ENCODE peak calls at places on chromosomes 7 and 10, in ten cellular contexts. One of them, this sample, is unnamed. For H3K36me3, the result is how much of the 10 kb centered on the place peaks cover.

GRCh38 chr10:122052702-122053101 is 63.7 kb downstream of the TACC2 start:
- DNase-seq in H1: no peak
- DNase-seq in breast epithelium: no peak
- DNase-seq in left lung: no peak
- DNase-seq in vagina: no peak
- DNase-seq in transverse colon: no peak
- DNase-seq in neural progenitor cell: no peak
- DNase-seq in CD8-positive, alpha-beta T cell: no peak
- DNase-seq in heart left ventricle: no peak
- DNase-seq in HCT116: no peak
- DNase-seq in this sample: no peak

GRCh38 chr7:45216622-45217165 is 59.1 kb downstream of the RAMP3 start:
- DNase-seq in vagina: peak
- DNase-seq in CD8-positive, alpha-beta T cell: no peak
- DNase-seq in transverse colon: no peak
- DNase-seq in heart left ventricle: no peak
- DNase-seq in HCT116: no peak
- DNase-seq in left lung: no peak
- DNase-seq in H1: no peak
- DNase-seq in neural progenitor cell: no peak
- DNase-seq in breast epithelium: no peak
- DNase-seq in this sample: no peak

GRCh38 chr7:26593405-26593804 is 271.0 kb downstream of the SKAP2 start:
- DNase-seq in transverse colon: no peak
- DNase-seq in vagina: no peak
- DNase-seq in H1: peak
- DNase-seq in left lung: no peak
- DNase-seq in neural progenitor cell: no peak
- DNase-seq in heart left ventricle: peak
- DNase-seq in breast epithelium: no peak
- DNase-seq in CD8-positive, alpha-beta T cell: no peak
- DNase-seq in HCT116: no peak
- DNase-seq in this sample: no peak

GRCh38 chr7:11298220-11298619 is 324.5 kb downstream of the PHF14 start:
- DNase-seq in H1: no peak
- DNase-seq in transverse colon: no peak
- DNase-seq in breast epithelium: no peak
- DNase-seq in HCT116: no peak
- DNase-seq in left lung: no peak
- DNase-seq in heart left ventricle: no peak
- DNase-seq in CD8-positive, alpha-beta T cell: no peak
- DNase-seq in vagina: no peak
- DNase-seq in neural progenitor cell: no peak
- DNase-seq in this sample: no peak

GRCh38 chr7:150978136-150978789 is at the start of gene KCNH2:
- DNase-seq in CD8-positive, alpha-beta T cell: no peak
- DNase-seq in H1: peak
- DNase-seq in heart left ventricle: peak
- DNase-seq in left lung: peak
- DNase-seq in neural progenitor cell: peak
- DNase-seq in HCT116: no peak
- DNase-seq in transverse colon: no peak
- DNase-seq in breast epithelium: no peak
- DNase-seq in vagina: no peak
- DNase-seq in this sample: no peak

GRCh38 chr7:149348758-149349369 is 86.9 kb downstream of the ZNF783 start:
- DNase-seq in vagina: no peak
- DNase-seq in heart left ventricle: no peak
- DNase-seq in transverse colon: no peak
- DNase-seq in H1: no peak
- DNase-seq in HCT116: no peak
- DNase-seq in CD8-positive, alpha-beta T cell: no peak
- DNase-seq in neural progenitor cell: no peak
- DNase-seq in left lung: no peak
- DNase-seq in breast epithelium: no peak
- DNase-seq in this sample: no peak

GRCh38 chr10:111475720-111476119 is 398.9 kb downstream of the ADRA2A start:
- DNase-seq in H1: no peak
- DNase-seq in transverse colon: no peak
- DNase-seq in CD8-positive, alpha-beta T cell: no peak
- DNase-seq in HCT116: no peak
- DNase-seq in breast epithelium: no peak
- DNase-seq in vagina: no peak
- DNase-seq in heart left ventricle: no peak
- DNase-seq in neural progenitor cell: no peak
- DNase-seq in left lung: no peak
- DNase-seq in this sample: no peak

GRCh38 chr7:140541176-140541512 is 61.8 kb upstream of the MKRN1 start:
- DNase-seq in HCT116: no peak
- DNase-seq in transverse colon: no peak
- DNase-seq in H1: no peak
- DNase-seq in left lung: no peak
- DNase-seq in CD8-positive, alpha-beta T cell: no peak
- DNase-seq in vagina: no peak
- DNase-seq in breast epithelium: no peak
- DNase-seq in neural progenitor cell: no peak
- DNase-seq in heart left ventricle: no peak
- DNase-seq in this sample: no peak

GRCh38 chr10:97407211-97407951 is 6.2 kb upstream of the RRP12 start:
- DNase-seq in breast epithelium: peak
- DNase-seq in vagina: no peak
- DNase-seq in CD8-positive, alpha-beta T cell: peak
- DNase-seq in heart left ventricle: peak
- DNase-seq in HCT116: peak
- DNase-seq in H1: peak
- DNase-seq in neural progenitor cell: peak
- DNase-seq in transverse colon: peak
- DNase-seq in left lung: peak
- DNase-seq in this sample: peak

GRCh38 chr7:151024435-151025056 is at the start of gene ATG9B:
- DNase-seq in breast epithelium: no peak
- DNase-seq in CD8-positive, alpha-beta T cell: no peak
- DNase-seq in transverse colon: no peak
- DNase-seq in vagina: no peak
- DNase-seq in left lung: no peak
- DNase-seq in HCT116: no peak
- DNase-seq in neural progenitor cell: no peak
- DNase-seq in H1: no peak
- DNase-seq in heart left ventricle: no peak
- DNase-seq in this sample: no peak

GRCh38 chr7:36653011-36653670 is 71.2 kb downstream of the AOAH start:
- DNase-seq in H1: no peak
- DNase-seq in transverse colon: no peak
- DNase-seq in HCT116: no peak
- DNase-seq in heart left ventricle: no peak
- DNase-seq in breast epithelium: no peak
- DNase-seq in CD8-positive, alpha-beta T cell: no peak
- DNase-seq in vagina: no peak
- DNase-seq in left lung: no peak
- DNase-seq in neural progenitor cell: no peak
- DNase-seq in this sample: no peak

GRCh38 chr10:61313460-61313859 is 139.7 kb downstream of the TMEM26 start:
- DNase-seq in left lung: no peak
- DNase-seq in breast epithelium: no peak
- DNase-seq in transverse colon: no peak
- DNase-seq in vagina: no peak
- DNase-seq in HCT116: no peak
- DNase-seq in heart left ventricle: no peak
- DNase-seq in H1: no peak
- DNase-seq in neural progenitor cell: no peak
- DNase-seq in CD8-positive, alpha-beta T cell: no peak
- DNase-seq in this sample: no peak

GRCh38 chr7:129494041-129494440 is 8.3 kb upstream of the SMKR1 start:
- DNase-seq in transverse colon: no peak
- DNase-seq in HCT116: no peak
- DNase-seq in CD8-positive, alpha-beta T cell: no peak
- DNase-seq in vagina: no peak
- DNase-seq in H1: no peak
- DNase-seq in heart left ventricle: no peak
- DNase-seq in breast epithelium: no peak
- DNase-seq in neural progenitor cell: no peak
- DNase-seq in left lung: no peak
- DNase-seq in this sample: no peak

GRCh38 chr10:37495415-37495814 is 362.0 kb downstream of the ZNF248 start:
- DNase-seq in H1: no peak
- DNase-seq in left lung: no peak
- DNase-seq in HCT116: no peak
- DNase-seq in heart left ventricle: no peak
- DNase-seq in CD8-positive, alpha-beta T cell: no peak
- DNase-seq in breast epithelium: no peak
- DNase-seq in neural progenitor cell: peak
- DNase-seq in transverse colon: no peak
- DNase-seq in vagina: no peak
- DNase-seq in this sample: no peak

GRCh38 chr7:31875424-31875823 is 188.4 kb downstream of the PPP1R17 start:
- DNase-seq in vagina: no peak
- DNase-seq in neural progenitor cell: no peak
- DNase-seq in transverse colon: no peak
- DNase-seq in H1: no peak
- DNase-seq in HCT116: no peak
- DNase-seq in breast epithelium: no peak
- DNase-seq in left lung: no peak
- DNase-seq in heart left ventricle: no peak
- DNase-seq in CD8-positive, alpha-beta T cell: no peak
- DNase-seq in this sample: no peak

GRCh38 chr10:131207584-131208532 is 103.7 kb downstream of the TCERG1L start:
- DNase-seq in left lung: peak
- DNase-seq in CD8-positive, alpha-beta T cell: no peak
- DNase-seq in breast epithelium: no peak
- DNase-seq in heart left ventricle: no peak
- DNase-seq in transverse colon: no peak
- DNase-seq in HCT116: no peak
- DNase-seq in vagina: peak
- DNase-seq in H1: peak
- DNase-seq in neural progenitor cell: no peak
- DNase-seq in this sample: no peak

GRCh38 chr7:30276203-30276900 is 8.0 kb upstream of the ZNRF2 start:
- DNase-seq in left lung: no peak
- DNase-seq in H1: peak
- DNase-seq in CD8-positive, alpha-beta T cell: peak
- DNase-seq in vagina: no peak
- DNase-seq in breast epithelium: no peak
- DNase-seq in heart left ventricle: no peak
- DNase-seq in HCT116: peak
- DNase-seq in transverse colon: peak
- DNase-seq in neural progenitor cell: peak
- DNase-seq in this sample: no peak

GRCh38 chr7:121954803-121955202 is 81.8 kb downstream of the PTPRZ1 start:
- DNase-seq in left lung: no peak
- DNase-seq in vagina: no peak
- DNase-seq in H1: no peak
- DNase-seq in heart left ventricle: no peak
- DNase-seq in breast epithelium: no peak
- DNase-seq in CD8-positive, alpha-beta T cell: no peak
- DNase-seq in transverse colon: no peak
- DNase-seq in neural progenitor cell: no peak
- DNase-seq in HCT116: no peak
- DNase-seq in this sample: no peak

GRCh38 chr10:5047912-5048628 is 44.4 kb upstream of the AKR1C2 start:
- DNase-seq in neural progenitor cell: no peak
- DNase-seq in left lung: no peak
- DNase-seq in heart left ventricle: no peak
- DNase-seq in HCT116: no peak
- DNase-seq in vagina: no peak
- DNase-seq in CD8-positive, alpha-beta T cell: no peak
- DNase-seq in breast epithelium: no peak
- DNase-seq in H1: no peak
- DNase-seq in transverse colon: no peak
- DNase-seq in this sample: no peak

GRCh38 chr7:711093-711966 is 15.2 kb upstream of the DNAAF5 start:
- DNase-seq in CD8-positive, alpha-beta T cell: no peak
- DNase-seq in heart left ventricle: no peak
- DNase-seq in neural progenitor cell: no peak
- DNase-seq in breast epithelium: no peak
- DNase-seq in vagina: no peak
- DNase-seq in left lung: no peak
- DNase-seq in transverse colon: no peak
- DNase-seq in H1: no peak
- DNase-seq in HCT116: no peak
- DNase-seq in this sample: peak
- H3K36me3 ChIP-seq in CD8-positive, alpha-beta T cell: under half
- H3K36me3 ChIP-seq in heart left ventricle: under half
- H3K36me3 ChIP-seq in neural progenitor cell: under half
- H3K36me3 ChIP-seq in breast epithelium: under half
- H3K36me3 ChIP-seq in vagina: under half
- H3K36me3 ChIP-seq in left lung: under half
- H3K36me3 ChIP-seq in transverse colon: under half
- H3K36me3 ChIP-seq in H1: under half
- H3K36me3 ChIP-seq in HCT116: under half
- H3K36me3 ChIP-seq in this sample: under half

GRCh38 chr10:49320191-49320590 is 21.2 kb downstream of the C10orf71 start:
- DNase-seq in vagina: peak
- DNase-seq in CD8-positive, alpha-beta T cell: no peak
- DNase-seq in heart left ventricle: no peak
- DNase-seq in HCT116: no peak
- DNase-seq in left lung: no peak
- DNase-seq in neural progenitor cell: no peak
- DNase-seq in transverse colon: no peak
- DNase-seq in H1: no peak
- DNase-seq in breast epithelium: no peak
- DNase-seq in this sample: no peak
- H3K27ac ChIP-seq in vagina: no peak
- H3K27ac ChIP-seq in CD8-positive, alpha-beta T cell: no peak
- H3K27ac ChIP-seq in heart left ventricle: no peak
- H3K27ac ChIP-seq in HCT116: no peak
- H3K27ac ChIP-seq in left lung: peak
- H3K27ac ChIP-seq in neural progenitor cell: no peak
- H3K27ac ChIP-seq in transverse colon: no peak
- H3K27ac ChIP-seq in H1: no peak
- H3K27ac ChIP-seq in breast epithelium: no peak
- H3K27ac ChIP-seq in this sample: no peak

DNA sequence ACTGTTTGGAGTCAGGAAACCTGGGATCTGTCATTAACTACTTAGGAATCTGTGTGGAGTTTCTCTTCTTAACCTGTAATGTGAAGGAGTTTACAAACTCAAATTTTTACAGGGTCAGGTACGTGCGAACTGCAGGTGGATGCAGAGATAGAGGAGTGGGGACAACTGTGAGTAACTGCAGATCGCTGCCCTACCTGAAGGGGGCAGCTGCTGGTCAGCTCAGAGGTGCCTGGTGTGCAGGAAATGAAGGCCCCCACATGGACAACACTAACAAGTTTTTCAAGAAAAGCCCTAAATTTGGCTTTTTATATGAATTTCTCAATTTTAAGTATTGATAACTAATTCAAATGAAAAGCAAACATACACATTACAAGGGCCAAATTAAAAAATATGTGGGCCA is 380.0 kb downstream of the REEP3 start:
- DNase-seq in left lung: no peak
- DNase-seq in transverse colon: no peak
- DNase-seq in H1: peak
- DNase-seq in CD8-positive, alpha-beta T cell: no peak
- DNase-seq in breast epithelium: no peak
- DNase-seq in HCT116: no peak
- DNase-seq in neural progenitor cell: no peak
- DNase-seq in vagina: no peak
- DNase-seq in heart left ventricle: no peak
- DNase-seq in this sample: no peak
- TF ChIP-seq CTCF in left lung: no peak
- TF ChIP-seq CTCF in transverse colon: no peak
- TF ChIP-seq CTCF in H1: peak
- TF ChIP-seq CTCF in CD8-positive, alpha-beta T cell: no peak
- TF ChIP-seq CTCF in breast epithelium: no peak
- TF ChIP-seq CTCF in HCT116: peak
- TF ChIP-seq CTCF in neural progenitor cell: peak
- TF ChIP-seq CTCF in vagina: no peak
- TF ChIP-seq CTCF in heart left ventricle: no peak
- TF ChIP-seq CTCF in this sample: no peak

GRCh38 chr10:119677904-119678755 is 26.9 kb downstream of the BAG3 start:
- DNase-seq in HCT116: no peak
- DNase-seq in vagina: no peak
- DNase-seq in heart left ventricle: peak
- DNase-seq in H1: no peak
- DNase-seq in breast epithelium: no peak
- DNase-seq in transverse colon: no peak
- DNase-seq in left lung: no peak
- DNase-seq in neural progenitor cell: no peak
- DNase-seq in CD8-positive, alpha-beta T cell: no peak
- DNase-seq in this sample: no peak
- H3K36me3 ChIP-seq in HCT116: under half
- H3K36me3 ChIP-seq in vagina: under half
- H3K36me3 ChIP-seq in heart left ventricle: under half
- H3K36me3 ChIP-seq in H1: under half
- H3K36me3 ChIP-seq in breast epithelium: under half
- H3K36me3 ChIP-seq in transverse colon: under half
- H3K36me3 ChIP-seq in left lung: under half
- H3K36me3 ChIP-seq in neural progenitor cell: under half
- H3K36me3 ChIP-seq in CD8-positive, alpha-beta T cell: under half
- H3K36me3 ChIP-seq in this sample: under half

This sample was measured in lower lobe of right lung.